ENCODE peak calls at places on chromosomes 1 and 21, in eight cellular contexts. Y is stomach, W is GM12878, T is HT1080, E is RWPE1, F is LoVo, B is AG04449, V is activated gamma-delta T cell treated with Interleukin-2 at 50 U/mL for 16 hours. S is an unnamed sample.

GRCh38 chr1:165816801-165817497 is 10.5 kb upstream of the UCK2 start:
- DNase-seq in B (no peak), E (no peak), T (no peak), F (no peak), V (no peak), W (no peak), Y (no peak), S (no peak)

GRCh38 chr1:84960371-84960770 is 36.5 kb downstream of the MCOLN2 start:
- DNase-seq in Y (no peak), B (peak), T (peak), F (no peak), E (no peak), W (no peak), V (no peak), S (no peak)

GRCh38 chr1:53893999-53894636 is at the start of gene DIO1:
- DNase-seq in Y (no peak), B (no peak), F (no peak), E (no peak), T (no peak), V (no peak), W (no peak), S (no peak)

GRCh38 chr1:246142320-246142893 is 364.7 kb downstream of the SMYD3 start:
- DNase-seq in Y (no peak), V (no peak), F (no peak), T (peak), B (peak), W (no peak), E (peak), S (no peak)

GRCh38 chr1:191240925-191241324 is 763.3 kb upstream of the BRINP3 start:
- DNase-seq in E (no peak), F (no peak), T (no peak), Y (no peak), B (peak), W (no peak), V (no peak), S (no peak)

GRCh38 chr1:62356257-62356835 is 37.1 kb upstream of the KANK4 start:
- DNase-seq in V (no peak), E (peak), W (peak), F (peak), T (peak), B (peak), Y (no peak), S (no peak)

GRCh38 chr1:175132456-175132855 is 60.1 kb downstream of the KIAA0040 start:
- DNase-seq in V (no peak), F (no peak), T (peak), B (peak), W (no peak), Y (no peak), E (no peak), S (no peak)

GRCh38 chr1:165306543-165307434 is 49.7 kb downstream of the LMX1A start:
- DNase-seq in T (no peak), B (no peak), F (no peak), Y (no peak), E (no peak), W (no peak), V (no peak), S (no peak)

GRCh38 chr1:86339421-86339820 is 56.7 kb downstream of the ODF2L start:
- DNase-seq in F (no peak), T (no peak), E (no peak), Y (no peak), V (no peak), W (no peak), B (no peak), S (no peak)

GRCh38 chr1:231970684-231971083 is 344.1 kb downstream of the DISC1 start:
- DNase-seq in B (no peak), V (no peak), W (no peak), Y (peak), E (no peak), F (no peak), T (no peak), S (no peak)

GRCh38 chr21:45074818-45075605 is 632 bp downstream of the ADARB1 start:
- DNase-seq in E (peak), V (no peak), F (no peak), T (no peak), W (no peak), Y (peak), B (no peak), S (no peak)

GRCh38 chr1:24886241-24886640 is 43.8 kb downstream of the RUNX3 start:
- DNase-seq in E (no peak), B (no peak), V (no peak), W (no peak), T (no peak), F (no peak), Y (peak), S (no peak)

GRCh38 chr1:183039985-183040447 is 16.8 kb downstream of the LAMC1 start:
- DNase-seq in F (no peak), V (no peak), T (peak), Y (no peak), B (no peak), W (no peak), E (no peak), S (no peak)

GRCh38 chr1:224542783-224543440 is 73.2 kb upstream of the CNIH3 start:
- DNase-seq in F (peak), V (no peak), W (no peak), T (peak), B (peak), E (peak), Y (no peak), S (no peak)

GRCh38 chr1:20697560-20697959 is 20.2 kb downstream of the KIF17 start:
- DNase-seq in T (no peak), Y (no peak), W (no peak), E (no peak), V (no peak), F (no peak), B (no peak), S (no peak)

GRCh38 chr1:116506132-116507004 is 64.5 kb downstream of the CD58 start:
- DNase-seq in Y (no peak), F (peak), E (peak), W (no peak), V (no peak), B (no peak), T (peak), S (no peak)

GRCh38 chr1:32623775-32624174 is 26.6 kb downstream of the ZBTB8OS start:
- DNase-seq in T (no peak), W (no peak), F (no peak), V (no peak), Y (no peak), B (no peak), E (no peak), S (no peak)

GRCh38 chr1:228900993-228901392 is 165.7 kb downstream of the RHOU start:
- DNase-seq in F (no peak), B (no peak), W (no peak), T (no peak), E (no peak), V (no peak), Y (no peak), S (no peak)

GRCh38 chr1:23417570-23417969 is 7.0 kb downstream of the TCEA3 start:
- DNase-seq in Y (peak), E (no peak), T (no peak), V (no peak), W (no peak), F (no peak), B (no peak), S (no peak)